ENCODE peak calls at places on chromosomes 12 and 14, in four cellular contexts. One of them, this sample, is unnamed.

GRCh38 chr14:36057452-36058142 is 118.9 kb downstream of the PTCSC3 start:
- DNase-seq in stimulated activated CD4-positive, alpha-beta T cell treated with anti-CD3 and anti-CD28 coated beads, Interleukin-2, amount 100 ng/mL, for 4 hours: no peak
- DNase-seq in HFFc6: no peak
- DNase-seq in type B pancreatic cell: no peak
- DNase-seq in this sample: no peak

GRCh38 chr12:52832960-52833905 is 878 bp downstream of the KRT79 start:
- DNase-seq in stimulated activated CD4-positive, alpha-beta T cell treated with anti-CD3 and anti-CD28 coated beads, Interleukin-2, amount 100 ng/mL, for 4 hours: no peak
- DNase-seq in HFFc6: no peak
- DNase-seq in type B pancreatic cell: no peak
- DNase-seq in this sample: no peak

GRCh38 chr12:132153501-132154340 is 9.5 kb downstream of the NOC4L start:
- DNase-seq in stimulated activated CD4-positive, alpha-beta T cell treated with anti-CD3 and anti-CD28 coated beads, Interleukin-2, amount 100 ng/mL, for 4 hours: peak
- DNase-seq in HFFc6: peak
- DNase-seq in type B pancreatic cell: no peak
- DNase-seq in this sample: peak

GRCh38 chr14:21978999-21979314 is 305.3 kb upstream of the OR4E1 start:
- DNase-seq in stimulated activated CD4-positive, alpha-beta T cell treated with anti-CD3 and anti-CD28 coated beads, Interleukin-2, amount 100 ng/mL, for 4 hours: no peak
- DNase-seq in HFFc6: no peak
- DNase-seq in type B pancreatic cell: no peak
- DNase-seq in this sample: no peak

GRCh38 chr14:81165188-81165587 is 55.6 kb downstream of the GTF2A1 start:
- DNase-seq in stimulated activated CD4-positive, alpha-beta T cell treated with anti-CD3 and anti-CD28 coated beads, Interleukin-2, amount 100 ng/mL, for 4 hours: no peak
- DNase-seq in HFFc6: no peak
- DNase-seq in type B pancreatic cell: no peak
- DNase-seq in this sample: no peak

GRCh38 chr14:73754911-73755360 is 40.8 kb upstream of the PNMA1 start:
- DNase-seq in stimulated activated CD4-positive, alpha-beta T cell treated with anti-CD3 and anti-CD28 coated beads, Interleukin-2, amount 100 ng/mL, for 4 hours: no peak
- DNase-seq in HFFc6: no peak
- DNase-seq in type B pancreatic cell: no peak
- DNase-seq in this sample: no peak

GRCh38 chr12:105018761-105019160 is 32.6 kb downstream of the NOPCHAP1 start:
- DNase-seq in stimulated activated CD4-positive, alpha-beta T cell treated with anti-CD3 and anti-CD28 coated beads, Interleukin-2, amount 100 ng/mL, for 4 hours: no peak
- DNase-seq in HFFc6: no peak
- DNase-seq in type B pancreatic cell: no peak
- DNase-seq in this sample: no peak

GRCh38 chr14:69044296-69044695 is 65.2 kb upstream of the ACTN1 start:
- DNase-seq in stimulated activated CD4-positive, alpha-beta T cell treated with anti-CD3 and anti-CD28 coated beads, Interleukin-2, amount 100 ng/mL, for 4 hours: no peak
- DNase-seq in HFFc6: no peak
- DNase-seq in type B pancreatic cell: no peak
- DNase-seq in this sample: no peak

GRCh38 chr12:121391619-121392324 is 8.1 kb upstream of the RNF34 start:
- DNase-seq in stimulated activated CD4-positive, alpha-beta T cell treated with anti-CD3 and anti-CD28 coated beads, Interleukin-2, amount 100 ng/mL, for 4 hours: peak
- DNase-seq in HFFc6: peak
- DNase-seq in type B pancreatic cell: no peak
- DNase-seq in this sample: peak